ENCODE peak calls at places on chromosome 4, in six cellular contexts. X is H9; O is activated naive CD4-positive, alpha-beta T cell; B is HT1080; L is right lobe of liver; G is cardiac septum. M is an unnamed sample.

GRCh38 chr4:26343041-26343403 is 22.2 kb downstream of the RBPJ start:
- DNase-seq in X (no peak), O (no peak), B (no peak), L (no peak), G (no peak), M (no peak)

GRCh38 chr4:41538887-41539498 is 1.0 kb downstream of the LIMCH1 start:
- DNase-seq in X (peak), O (no peak), B (peak), L (no peak), G (no peak), M (no peak)

GRCh38 chr4:122679317-122679716 is 53.2 kb upstream of the BBS12 start:
- DNase-seq in X (no peak), O (no peak), B (no peak), L (no peak), G (no peak), M (no peak)

GRCh38 chr4:125011646-125012045 is 299.1 kb upstream of the ANKRD50 start:
- DNase-seq in X (no peak), O (no peak), B (peak), L (no peak), G (no peak), M (no peak)

GRCh38 chr4:33722254-33722653 is 2522.1 kb downstream of the ARAP2 start:
- DNase-seq in X (no peak), O (no peak), B (no peak), L (no peak), G (no peak), M (no peak)

GRCh38 chr4:79650217-79650616 is 242.2 kb upstream of the GK2 start:
- DNase-seq in X (no peak), O (no peak), B (no peak), L (no peak), G (no peak), M (no peak)

GRCh38 chr4:125658773-125659172 is 344.0 kb downstream of the FAT4 start:
- DNase-seq in X (no peak), O (no peak), B (no peak), L (no peak), G (no peak), M (no peak)

GRCh38 chr4:156792462-156793085 is 179.0 kb downstream of the PDGFC start:
- DNase-seq in X (no peak), O (no peak), B (peak), L (no peak), G (no peak), M (no peak)

GRCh38 chr4:84379881-84380618 is 119.0 kb downstream of the NKX6-1 start:
- DNase-seq in X (no peak), O (no peak), B (peak), L (no peak), G (no peak), M (no peak)

GRCh38 chr4:37682701-37683401 is 3.3 kb downstream of the RELL1 start:
- DNase-seq in X (no peak), O (no peak), B (no peak), L (no peak), G (no peak), M (no peak)

GRCh38 chr4:10075953-10076391 is 40.6 kb downstream of the WDR1 start:
- DNase-seq in X (no peak), O (no peak), B (no peak), L (no peak), G (peak), M (peak)

GRCh38 chr4:145840162-145840768 is 98.4 kb downstream of the ZNF827 start:
- DNase-seq in X (no peak), O (no peak), B (peak), L (no peak), G (no peak), M (no peak)

GRCh38 chr4:41418444-41418843 is 119.5 kb upstream of the LIMCH1 start:
- DNase-seq in X (no peak), O (no peak), B (peak), L (no peak), G (peak), M (no peak)

GRCh38 chr4:152363086-152363485 is 172.8 kb downstream of the FBXW7 start:
- DNase-seq in X (no peak), O (no peak), B (no peak), L (no peak), G (no peak), M (no peak)

GRCh38 chr4:112517067-112517588 is 1.1 kb upstream of the NEUROG2 start:
- DNase-seq in X (peak), O (no peak), B (no peak), L (no peak), G (no peak), M (no peak)

GRCh38 chr4:146368209-146368608 is 153.5 kb downstream of the SLC10A7 start:
- DNase-seq in X (no peak), O (no peak), B (no peak), L (no peak), G (no peak), M (no peak)

GRCh38 chr4:20194079-20195013 is 57.4 kb upstream of the SLIT2 start:
- DNase-seq in X (no peak), O (no peak), B (peak), L (no peak), G (no peak), M (no peak)

GRCh38 chr4:112002301-112002700 is 143.0 kb upstream of the FAM241A start:
- DNase-seq in X (no peak), O (no peak), B (no peak), L (no peak), G (no peak), M (no peak)

GRCh38 chr4:173436149-173436579 is 37.2 kb upstream of the SCRG1 start:
- DNase-seq in X (no peak), O (no peak), B (peak), L (no peak), G (no peak), M (no peak)

GRCh38 chr4:118335316-118335715 is 17.5 kb downstream of the PRSS12 start:
- DNase-seq in X (no peak), O (no peak), B (no peak), L (no peak), G (no peak), M (no peak)

GRCh38 chr4:8592366-8593267 is at the start of gene CPZ:
- DNase-seq in X (peak), O (no peak), B (no peak), L (no peak), G (no peak), M (no peak)

GRCh38 chr4:169440446-169440845 is 169.7 kb upstream of the SH3RF1 start:
- DNase-seq in X (no peak), O (no peak), B (no peak), L (no peak), G (no peak), M (no peak)

GRCh38 chr4:3384771-3385701 is 56.7 kb upstream of the HGFAC start:
- DNase-seq in X (no peak), O (no peak), B (no peak), L (peak), G (no peak), M (peak)

GRCh38 chr4:76950846-76951321 is 1.3 kb downstream of the SEPTIN11 start:
- DNase-seq in X (peak), O (no peak), B (no peak), L (peak), G (no peak), M (no peak)

GRCh38 chr4:2044542-2045517 is 14.3 kb upstream of the NAT8L start:
- DNase-seq in X (no peak), O (no peak), B (no peak), L (no peak), G (peak), M (no peak)

GRCh38 chr4:148196168-148196567 is 246.0 kb downstream of the NR3C2 start:
- DNase-seq in X (no peak), O (no peak), B (peak), L (no peak), G (no peak), M (no peak)

GRCh38 chr4:96472103-96472867 is 632.4 kb downstream of the PDHA2 start:
- DNase-seq in X (no peak), O (no peak), B (no peak), L (no peak), G (no peak), M (no peak)

GRCh38 chr4:108433832-108434231 is 186.5 kb upstream of the RPL34 start:
- DNase-seq in X (no peak), O (no peak), B (peak), L (no peak), G (no peak), M (no peak)

GRCh38 chr4:60314367-60314766 is 885.8 kb upstream of the ADGRL3 start:
- DNase-seq in X (peak), O (no peak), B (no peak), L (no peak), G (no peak), M (no peak)

GRCh38 chr4:109325698-109326097 is 23.2 kb upstream of the COL25A1 start:
- DNase-seq in X (no peak), O (no peak), B (no peak), L (no peak), G (no peak), M (no peak)